ENCODE peak calls at places on chromosomes 16 and 17, in four cellular contexts. T, E, K and J are unnamed samples. For H3K4me1, the result is how much of the 10 kb centered on the place peaks cover.

GRCh38 chr17:56096026-56096807 is 57.1 kb upstream of the ANKFN1 start:
- DNase-seq in T (no peak), K (no peak), E (peak), J (no peak)

GRCh38 chr16:85512716-85513115 is 100.4 kb upstream of the GSE1 start:
- DNase-seq in E (no peak), K (no peak), T (no peak), J (no peak)

GRCh38 chr16:11291021-11291716 is 10.0 kb upstream of the PRM1 start:
- DNase-seq in T (no peak), E (no peak), K (no peak), J (no peak)

GRCh38 chr16:78957328-78958100 is 643.0 kb downstream of the MAF start:
- DNase-seq in K (no peak), E (no peak), T (no peak), J (no peak)

GRCh38 chr17:66373944-66374817 is 71.8 kb downstream of the PRKCA start:
- DNase-seq in T (no peak), K (no peak), E (peak), J (no peak)

GRCh38 chr17:7261377-7262191 is 694 bp downstream of the CLDN7 start:
- DNase-seq in K (no peak), E (no peak), T (no peak), J (no peak)

GRCh38 chr17:700504-701094 is 14.0 kb downstream of the VPS53 start:
- DNase-seq in E (peak), K (no peak), T (peak), J (no peak)

GRCh38 chr17:79057727-79058400 is 16.8 kb upstream of the ENGASE start:
- DNase-seq in E (no peak), K (no peak), T (no peak), J (no peak)

GRCh38 chr17:1275962-1276736 is 3.3 kb upstream of the TRARG1 start:
- DNase-seq in K (no peak), E (no peak), T (peak), J (no peak)

GRCh38 chr17:67829331-67829730 is 4.0 kb downstream of the BPTF start:
- DNase-seq in T (no peak), K (peak), E (peak), J (no peak)

GRCh38 chr17:17809527-17810373 is 27.0 kb downstream of the SREBF1 start:
- DNase-seq in K (no peak), T (no peak), E (peak), J (no peak)

GRCh38 chr17:83065660-83066542 is 13.5 kb upstream of the METRNL start:
- DNase-seq in E (no peak), T (no peak), K (no peak), J (no peak)

GRCh38 chr16:27982184-27982583 is 81.3 kb downstream of the GSG1L start:
- DNase-seq in T (peak), E (no peak), K (no peak), J (no peak)

GRCh38 chr17:34671191-34671590 is 91.8 kb downstream of the TMEM132E start:
- DNase-seq in T (no peak), E (no peak), K (no peak), J (no peak)

GRCh38 chr16:52547001-52547833 is at the start of gene TOX3:
- DNase-seq in T (no peak), E (no peak), K (no peak), J (no peak)

GRCh38 chr16:26598061-26598460 is 468.7 kb upstream of the C16orf82 start:
- DNase-seq in E (no peak), K (no peak), T (peak), J (no peak)

GRCh38 chr16:78200623-78201096 is 101.2 kb downstream of the WWOX start:
- DNase-seq in K (no peak), T (no peak), E (no peak), J (no peak)

GRCh38 chr16:9033125-9033830 is 58.2 kb upstream of the HAPSTR1 start:
- DNase-seq in E (peak), T (peak), K (no peak), J (no peak)

GRCh38 chr17:35716173-35716572 is 15.3 kb upstream of the RASL10B start:
- DNase-seq in E (no peak), T (no peak), K (no peak), J (no peak)

GRCh38 chr17:47703191-47703591 is 9.2 kb downstream of the TBKBP1 start:
- DNase-seq in T (no peak), E (no peak), K (no peak), J (no peak)

GRCh38 chr17:36036240-36036639 is 18.5 kb upstream of the CCL23 start:
- DNase-seq in E (no peak), T (no peak), K (no peak), J (no peak)

GRCh38 chr16:31008154-31008950 is 2.1 kb downstream of the STX1B start:
- DNase-seq in E (peak), T (no peak), K (no peak), J (no peak)

GRCh38 chr17:69651921-69652320 is 237.4 kb downstream of the MAP2K6 start:
- DNase-seq in T (no peak), E (peak), K (no peak), J (no peak)

GRCh38 chr16:8795096-8795495 is 2.3 kb downstream of the TMEM186 start:
- DNase-seq in K (no peak), T (no peak), E (no peak), J (no peak)

GRCh38 chr17:18314059-18314730 is 599 bp downstream of the TOP3A start:
- DNase-seq in K (no peak), T (no peak), E (peak), J (no peak)

GRCh38 chr16:67396159-67396774 is 3.0 kb upstream of the TPPP3 start:
- DNase-seq in T (peak), E (peak), K (no peak), J (no peak)

GRCh38 chr16:67394271-67395104 is 1.2 kb upstream of the TPPP3 start:
- DNase-seq in E (no peak), K (no peak), T (no peak), J (no peak)

GRCh38 chr16:67395105-67395457 is 1.8 kb upstream of the TPPP3 start:
- DNase-seq in T (no peak), K (no peak), E (no peak), J (no peak)

GRCh38 chr16:67396775-67397450 is 3.6 kb upstream of the TPPP3 start:
- DNase-seq in K (no peak), E (no peak), T (no peak), J (no peak)

DNA sequence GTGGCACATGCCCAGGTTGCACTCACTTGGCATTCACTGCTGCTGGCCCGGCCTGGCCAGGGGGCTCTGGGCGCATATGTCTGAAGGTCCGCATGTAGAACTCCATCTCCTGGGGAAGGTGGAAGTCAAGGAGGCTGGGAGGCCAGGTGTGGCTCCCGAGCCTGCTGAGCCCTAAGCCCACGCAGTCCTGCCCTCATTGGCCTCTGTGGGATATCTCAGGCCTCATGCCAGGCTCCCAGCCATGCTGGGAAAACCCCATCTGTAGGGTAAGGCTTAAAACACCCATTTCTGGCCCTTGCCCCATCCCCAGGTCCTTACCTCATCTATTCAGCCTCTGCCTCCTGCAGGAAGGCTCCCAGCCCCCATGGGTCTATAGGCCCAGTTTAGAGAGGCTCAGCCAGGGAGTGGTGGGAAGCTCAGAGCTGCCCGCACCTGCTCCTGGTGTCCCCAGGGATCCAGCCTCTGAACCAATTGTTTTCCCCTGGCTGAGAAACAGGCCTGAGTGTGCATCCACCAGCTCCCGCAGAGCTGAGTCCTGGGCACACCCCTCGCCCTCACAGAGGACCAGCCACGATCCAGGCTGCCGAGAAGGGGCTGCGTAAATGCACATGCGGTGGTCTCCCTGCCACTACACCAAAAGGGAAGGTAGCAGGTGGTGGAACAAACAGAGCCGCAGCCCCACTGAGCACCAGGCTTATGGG is 2.3 kb upstream of the TPPP3 start:
- DNase-seq in K (no peak), E (no peak), T (no peak), J (no peak)
- TF ChIP-seq EZH2 in K (no peak), E (no peak), T (no peak), J (no peak)

DNA sequence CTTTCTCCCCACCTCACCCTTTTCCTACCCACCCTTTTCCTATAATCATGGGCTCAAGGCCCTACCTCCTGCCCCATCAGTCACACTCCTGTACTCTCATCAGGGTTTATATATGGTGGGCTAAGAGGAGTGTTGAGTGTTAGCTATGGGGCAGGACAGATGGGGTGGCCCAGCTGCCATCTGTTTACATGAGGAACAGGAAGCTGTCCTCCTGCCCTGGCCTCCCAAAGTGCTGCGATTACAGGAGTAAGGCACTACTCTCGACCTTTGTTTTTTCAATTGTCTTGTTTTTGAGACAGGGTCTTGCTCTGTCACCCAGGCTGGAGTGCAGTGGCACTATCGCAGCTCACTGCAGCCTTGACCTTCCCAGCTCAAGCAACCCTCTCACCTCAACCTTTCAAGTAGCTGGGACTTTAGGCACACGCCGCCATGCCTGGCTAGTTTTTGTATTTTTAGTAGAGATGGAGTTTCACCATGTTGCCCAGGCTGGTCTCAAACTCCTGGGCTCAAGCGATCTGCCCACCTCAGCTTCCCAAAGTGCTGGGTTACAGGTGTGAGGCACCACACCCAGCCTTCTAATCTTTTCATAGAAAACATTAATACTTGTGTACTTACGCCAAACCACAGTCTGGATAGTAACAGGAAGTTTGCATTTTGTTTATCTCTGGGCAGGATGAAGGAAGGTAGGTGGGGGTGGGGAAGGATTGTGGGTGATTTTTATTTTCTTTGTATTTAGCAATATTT is 1.6 kb downstream of the TRADD start:
- DNase-seq in T (no peak), E (no peak), K (no peak), J (no peak)
- H3K4me1 ChIP-seq in T (under half), E (under half), K (under half), J (under half)

DNA sequence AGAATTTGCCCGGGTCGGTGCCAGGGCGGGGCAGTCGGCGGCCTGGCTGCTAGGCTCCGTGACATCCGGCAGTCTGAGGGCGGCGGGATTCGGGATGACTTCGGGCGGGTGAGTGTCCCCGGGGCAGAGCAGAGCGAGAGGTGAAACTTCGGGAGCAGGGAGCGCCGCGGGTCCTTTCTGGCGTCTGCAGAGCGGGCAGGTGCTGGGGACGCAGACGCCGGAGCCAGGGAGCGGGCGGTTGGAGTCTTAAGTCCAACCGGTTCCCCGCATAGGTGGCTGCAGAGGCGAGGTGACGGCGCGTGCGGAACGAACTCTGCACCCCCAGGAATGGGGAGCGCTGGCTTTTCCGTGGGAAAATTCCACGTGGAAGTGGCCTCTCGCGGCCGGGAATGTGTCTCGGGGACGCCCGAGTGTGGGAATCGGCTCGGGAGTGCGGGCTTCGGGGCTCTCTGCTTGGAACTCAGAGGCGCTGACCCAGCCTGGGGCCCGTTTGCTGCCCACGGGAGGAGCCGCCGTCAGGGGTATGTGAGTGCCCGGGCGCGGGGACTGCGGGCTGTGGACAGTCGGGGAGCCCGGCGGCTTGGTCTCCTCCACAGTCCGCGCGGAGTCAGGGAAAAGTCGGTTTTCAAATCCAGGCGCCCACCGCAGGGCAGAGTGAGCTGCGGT is at the start of gene B4GALNT2:
- DNase-seq in T (no peak), K (no peak), E (peak), J (no peak)
- TF ChIP-seq EZH2 in T (no peak), K (no peak), E (peak), J (peak)

GRCh38 chr17:31536451-31536850 is 145.0 kb downstream of the RAB11FIP4 start:
- DNase-seq in K (no peak), E (no peak), T (no peak), J (no peak)

GRCh38 chr17:31540602-31541307 is 149.3 kb downstream of the RAB11FIP4 start:
- DNase-seq in E (no peak), T (no peak), K (no peak), J (no peak)

GRCh38 chr17:31538080-31538762 is 146.7 kb downstream of the RAB11FIP4 start:
- DNase-seq in T (no peak), E (no peak), K (peak), J (no peak)

GRCh38 chr17:31535581-31535981 is 144.1 kb downstream of the RAB11FIP4 start:
- DNase-seq in K (peak), T (no peak), E (no peak), J (no peak)

DNA sequence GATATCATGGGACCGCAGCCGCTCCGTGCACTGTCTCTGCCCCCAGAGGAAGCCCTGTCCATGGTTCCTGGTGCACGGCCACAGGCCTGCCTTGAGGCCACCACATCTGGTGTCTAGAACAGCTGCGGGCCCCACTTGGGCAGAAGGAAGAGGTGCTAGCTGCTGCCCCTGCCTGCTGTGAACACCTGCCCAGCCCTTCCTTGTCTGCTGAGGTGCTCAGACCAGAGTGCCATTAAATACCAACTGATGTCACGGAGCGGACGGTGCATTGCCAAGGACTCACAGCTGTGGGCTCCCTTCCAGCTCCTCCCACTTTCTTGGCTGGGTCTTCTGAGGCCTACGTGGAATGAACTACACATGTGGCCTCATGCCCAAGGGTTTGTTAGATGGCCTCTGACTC is 146.1 kb downstream of the RAB11FIP4 start:
- DNase-seq in K (no peak), T (no peak), E (peak), J (no peak)
- H3K4me1 ChIP-seq in K (under half), T (under half), E (under half), J (under half)

DNA sequence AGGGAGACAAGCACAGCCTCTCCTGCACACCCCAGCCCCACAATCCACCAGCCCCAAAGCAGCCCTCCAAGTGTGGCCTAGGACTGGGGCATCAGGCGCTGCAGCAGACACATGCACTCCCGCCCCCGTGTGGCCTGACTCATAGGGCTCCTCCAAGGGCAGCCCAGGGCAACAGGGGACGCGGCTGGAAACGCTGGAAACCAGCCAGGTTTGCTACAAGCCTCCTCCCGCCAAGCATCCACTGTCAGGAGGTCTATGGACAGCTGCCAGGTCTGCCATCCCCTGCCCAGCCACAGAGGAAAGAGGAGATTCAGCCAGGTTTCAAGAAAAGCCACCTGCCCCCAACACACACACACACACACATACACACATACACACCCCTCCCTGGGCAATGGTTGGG is 25.8 kb downstream of the SRCIN1 start:
- DNase-seq in T (no peak), K (no peak), E (peak), J (no peak)
- TF ChIP-seq EZH2 in T (no peak), K (no peak), E (no peak), J (no peak)

DNA sequence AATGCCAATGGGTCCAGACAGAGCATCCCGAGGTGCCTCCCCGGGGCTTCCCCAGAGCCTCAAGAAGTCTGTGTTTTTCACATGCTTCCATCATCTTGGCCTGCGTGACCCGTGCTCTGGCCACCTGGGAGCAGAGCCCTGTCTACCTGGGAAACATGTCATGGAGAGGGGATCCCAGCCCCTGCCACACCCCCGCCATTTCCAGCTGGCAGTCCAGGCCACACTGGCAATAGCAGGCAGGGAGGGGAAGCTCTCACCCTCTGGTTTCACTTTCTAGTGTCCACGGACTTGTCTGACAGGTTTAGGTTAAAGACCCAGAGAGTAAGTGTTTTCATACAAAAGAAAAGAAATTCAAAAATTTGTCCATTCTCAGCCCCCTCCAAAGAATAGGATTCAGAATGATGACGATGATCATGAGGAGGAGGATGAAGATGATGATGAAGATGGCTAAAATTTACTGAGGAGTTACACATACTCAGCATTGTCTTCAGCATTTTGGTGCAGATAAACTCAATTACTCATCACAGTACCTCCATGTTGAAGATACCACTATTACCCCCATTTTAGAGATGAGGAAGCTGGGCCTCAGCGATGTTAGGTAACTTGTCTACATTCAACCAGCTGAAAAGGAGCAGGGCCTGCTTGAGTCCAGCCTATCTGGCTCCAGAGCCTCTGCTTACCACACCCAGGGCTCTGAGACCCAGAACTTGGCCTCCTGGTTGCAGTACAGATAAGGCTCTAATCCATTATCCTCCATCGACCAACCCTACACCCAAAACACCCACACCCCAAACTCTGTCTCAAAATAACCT is 9.2 kb downstream of the SMIM5 start:
- DNase-seq in K (no peak), T (no peak), E (no peak), J (no peak)
- H3K4me1 ChIP-seq in K (under half), T (under half), E (under half), J (half or more)

GRCh38 chr17:81483862-81484194 is 28.8 kb downstream of the ACTG1 start:
- DNase-seq in T (no peak), K (no peak), E (no peak), J (no peak)
- TF ChIP-seq EZH2 in T (no peak), K (no peak), E (no peak), J (no peak)

DNA sequence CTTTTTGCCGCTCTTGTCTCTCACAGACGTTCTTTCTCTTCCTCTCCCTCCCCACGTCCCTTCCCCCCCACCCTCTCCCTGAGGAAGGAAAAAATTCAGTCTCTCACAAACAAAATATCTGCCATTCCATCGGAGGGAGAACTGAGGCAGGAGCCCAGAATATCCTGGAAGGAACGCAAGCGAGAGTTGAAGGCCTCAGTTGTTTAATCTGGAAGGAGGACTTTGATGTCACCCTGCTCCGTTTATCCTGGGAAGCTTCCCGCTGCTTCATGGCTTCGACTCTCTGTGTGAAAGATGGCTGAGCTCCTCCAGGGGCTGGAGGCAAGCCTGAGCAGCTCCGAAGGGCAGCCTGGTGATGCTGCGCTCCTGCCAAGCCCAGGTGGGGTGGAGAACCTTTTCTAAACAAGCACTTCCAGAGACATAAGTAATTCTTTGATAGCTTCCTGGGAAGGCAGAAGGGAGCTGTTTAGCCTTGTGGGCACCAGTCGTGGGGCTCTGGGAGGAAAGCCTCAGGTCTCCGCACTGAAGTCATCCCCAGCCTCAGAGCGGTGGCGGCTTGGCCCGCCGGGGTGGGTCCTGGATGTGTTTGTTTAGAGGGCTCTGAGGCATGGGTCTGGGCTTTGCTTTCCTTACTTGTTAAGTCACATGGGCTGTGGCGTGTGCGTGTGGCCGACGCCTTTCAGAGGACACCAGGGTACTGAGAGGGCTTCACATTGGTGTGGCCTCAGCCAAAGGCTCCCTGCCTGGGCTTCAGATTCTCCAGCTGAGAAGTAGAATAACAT is 7.9 kb downstream of the NKD1 start:
- DNase-seq in T (no peak), E (no peak), K (no peak), J (no peak)
- H3K4me1 ChIP-seq in T (under half), E (under half), K (under half), J (under half)